ENCODE peak calls at places on chromosomes 6 and 20, in six cellular contexts. V is effector memory CD4-positive, alpha-beta T cell; T is body of pancreas; Q is CD4-positive, alpha-beta T cell; O is left ventricle myocardium inferior; L is hepatocyte. U is an unnamed sample. For H3K9me3, the result is how much of the 10 kb centered on the place peaks cover.

GRCh38 chr6:55578537-55579363 is at the start of gene HMGCLL1:
- DNase-seq in V (no peak), T (peak), Q (no peak), O (peak), L (peak), U (peak)

GRCh38 chr6:142152731-142153130 is 5.7 kb downstream of the VTA1 start:
- DNase-seq in V (no peak), T (no peak), Q (no peak), O (no peak), L (no peak), U (no peak)

GRCh38 chr6:121932071-121933009 is 467.1 kb upstream of the HSF2 start:
- DNase-seq in V (no peak), T (no peak), Q (no peak), O (peak), L (peak), U (peak)

GRCh38 chr6:116072368-116072767 is 11.7 kb upstream of the FRK start:
- DNase-seq in V (no peak), T (no peak), Q (no peak), O (no peak), L (peak), U (no peak)

GRCh38 chr6:110980227-110980626 is 1.6 kb upstream of the RPF2 start:
- DNase-seq in V (no peak), T (no peak), Q (no peak), O (no peak), L (no peak), U (no peak)

GRCh38 chr6:108995296-108995695 is 99.3 kb downstream of the SESN1 start:
- DNase-seq in V (no peak), T (no peak), Q (no peak), O (no peak), L (no peak), U (no peak)

GRCh38 chr6:3389390-3390167 is 67.3 kb downstream of the SLC22A23 start:
- DNase-seq in V (no peak), T (no peak), Q (no peak), O (peak), L (no peak), U (no peak)

GRCh38 chr6:113860165-113860955 is 3.2 kb downstream of the MARCKS start:
- DNase-seq in V (no peak), T (peak), Q (no peak), O (peak), L (peak), U (peak)

GRCh38 chr6:158849899-158850806 is 31.0 kb upstream of the EZR start:
- DNase-seq in V (peak), T (no peak), Q (peak), O (no peak), L (peak), U (peak)

GRCh38 chr6:169709293-169709692 is 7.4 kb downstream of the C6orf120 start:
- DNase-seq in V (no peak), T (no peak), Q (no peak), O (no peak), L (no peak), U (no peak)

GRCh38 chr6:31785475-31785874 is 8.3 kb upstream of the VWA7 start:
- DNase-seq in V (no peak), T (no peak), Q (no peak), O (no peak), L (no peak), U (no peak)

GRCh38 chr6:143721642-143722041 is 43.9 kb downstream of the PHACTR2 start:
- DNase-seq in V (no peak), T (no peak), Q (no peak), O (no peak), L (no peak), U (no peak)

GRCh38 chr20:48695255-48695654 is 132.5 kb downstream of the PREX1 start:
- DNase-seq in V (no peak), T (no peak), Q (no peak), O (no peak), L (peak), U (peak)

GRCh38 chr6:156396791-156397418 is 380.3 kb upstream of the ARID1B start:
- DNase-seq in V (no peak), T (no peak), Q (peak), O (no peak), L (no peak), U (no peak)

GRCh38 chr6:128725271-128726233 is 157.4 kb upstream of the LAMA2 start:
- DNase-seq in V (no peak), T (peak), Q (no peak), O (no peak), L (peak), U (peak)

GRCh38 chr6:156780117-156780641 is 3.0 kb downstream of the ARID1B start:
- DNase-seq in V (peak), T (peak), Q (peak), O (no peak), L (peak), U (peak)

GRCh38 chr6:126063512-126064146 is 77.3 kb downstream of the TRMT11 start:
- DNase-seq in V (no peak), T (no peak), Q (no peak), O (no peak), L (peak), U (no peak)

GRCh38 chr6:31730631-31731086 is 1.6 kb upstream of the DDAH2 start:
- DNase-seq in V (no peak), T (no peak), Q (no peak), O (no peak), L (no peak), U (no peak)

GRCh38 chr6:87155920-87156600 is 695 bp downstream of the ZNF292 start:
- DNase-seq in V (peak), T (peak), Q (peak), O (peak), L (peak), U (peak)

GRCh38 chr6:87029711-87030314 is 65.1 kb downstream of the CGA start:
- DNase-seq in V (no peak), T (no peak), Q (no peak), O (no peak), L (peak), U (peak)

GRCh38 chr20:52226370-52226769 is 34.8 kb upstream of the ZFP64 start:
- DNase-seq in V (no peak), T (no peak), Q (no peak), O (no peak), L (peak), U (no peak)

GRCh38 chr20:63775096-63775978 is 35.8 kb downstream of the SLC2A4RG start:
- DNase-seq in V (no peak), T (no peak), Q (peak), O (no peak), L (peak), U (peak)

GRCh38 chr6:157326979-157327378 is 3.7 kb upstream of the TMEM242 start:
- DNase-seq in V (no peak), T (no peak), Q (no peak), O (no peak), L (no peak), U (no peak)

GRCh38 chr6:33689879-33690278 is 21.6 kb downstream of the UQCC2 start:
- DNase-seq in V (no peak), T (no peak), Q (no peak), O (no peak), L (no peak), U (no peak)

GRCh38 chr6:170033666-170034065 is 257.2 kb downstream of the DLL1 start:
- DNase-seq in V (no peak), T (peak), Q (no peak), O (no peak), L (no peak), U (no peak)

GRCh38 chr6:6008648-6009421 is 2.1 kb upstream of the NRN1 start:
- DNase-seq in V (no peak), T (peak), Q (peak), O (peak), L (peak), U (peak)

GRCh38 chr6:128739112-128739511 is 143.8 kb upstream of the LAMA2 start:
- DNase-seq in V (no peak), T (no peak), Q (no peak), O (no peak), L (no peak), U (no peak)

GRCh38 chr20:21352703-21353102 is 44.6 kb downstream of the NKX2-4 start:
- DNase-seq in V (no peak), T (no peak), Q (no peak), O (no peak), L (no peak), U (peak)

GRCh38 chr6:63663147-63663877 is 27.7 kb downstream of the PHF3 start:
- DNase-seq in V (no peak), T (no peak), Q (no peak), O (no peak), L (peak), U (peak)

GRCh38 chr6:155452576-155452975 is 3.1 kb downstream of the NOX3 start:
- DNase-seq in V (no peak), T (no peak), Q (no peak), O (no peak), L (no peak), U (no peak)

GRCh38 chr6:34447915-34448314 is 18.0 kb upstream of the PACSIN1 start:
- DNase-seq in V (no peak), T (no peak), Q (no peak), O (no peak), L (no peak), U (peak)

GRCh38 chr6:40894962-40895799 is 143.8 kb downstream of the UNC5CL start:
- DNase-seq in V (no peak), T (peak), Q (no peak), O (peak), L (peak), U (peak)

GRCh38 chr6:30725713-30726505 is 5.8 kb downstream of the TUBB start:
- DNase-seq in V (no peak), T (no peak), Q (no peak), O (no peak), L (no peak), U (no peak)

GRCh38 chr6:107402533-107402932 is 56.8 kb downstream of the PDSS2 start:
- DNase-seq in V (no peak), T (no peak), Q (no peak), O (no peak), L (no peak), U (no peak)
- H3K9me3 ChIP-seq in V (under half), T (under half), Q (under half), O (under half), L (under half), U (under half)

GRCh38 chr6:21731411-21732031 is 138.0 kb downstream of the SOX4 start:
- DNase-seq in V (no peak), T (peak), Q (no peak), O (no peak), L (no peak), U (peak)
- H3K27ac ChIP-seq in V (no peak), T (peak), Q (no peak), O (no peak), L (no peak), U (no peak)

GRCh38 chr6:148653138-148653776 is 93.6 kb upstream of the UST start:
- DNase-seq in V (no peak), T (no peak), Q (no peak), O (no peak), L (no peak), U (peak)

GRCh38 chr6:148650941-148651540 is 95.8 kb upstream of the UST start:
- DNase-seq in V (no peak), T (no peak), Q (no peak), O (no peak), L (no peak), U (peak)

GRCh38 chr6:148649454-148649963 is 97.3 kb upstream of the UST start:
- DNase-seq in V (no peak), T (no peak), Q (no peak), O (no peak), L (no peak), U (no peak)

GRCh38 chr6:148648754-148649453 is 97.9 kb upstream of the UST start:
- DNase-seq in V (no peak), T (no peak), Q (no peak), O (no peak), L (no peak), U (no peak)
- H3K9me3 ChIP-seq in V (under half), T (under half), Q (under half), O (under half), L (under half), U (under half)

GRCh38 chr6:28336284-28337024 is 506 bp upstream of the ZSCAN31 start:
- DNase-seq in V (no peak), T (peak), Q (no peak), O (no peak), L (peak), U (peak)
- H3K27ac ChIP-seq in V (peak), T (peak), Q (peak), O (peak), L (peak), U (peak)

DNA sequence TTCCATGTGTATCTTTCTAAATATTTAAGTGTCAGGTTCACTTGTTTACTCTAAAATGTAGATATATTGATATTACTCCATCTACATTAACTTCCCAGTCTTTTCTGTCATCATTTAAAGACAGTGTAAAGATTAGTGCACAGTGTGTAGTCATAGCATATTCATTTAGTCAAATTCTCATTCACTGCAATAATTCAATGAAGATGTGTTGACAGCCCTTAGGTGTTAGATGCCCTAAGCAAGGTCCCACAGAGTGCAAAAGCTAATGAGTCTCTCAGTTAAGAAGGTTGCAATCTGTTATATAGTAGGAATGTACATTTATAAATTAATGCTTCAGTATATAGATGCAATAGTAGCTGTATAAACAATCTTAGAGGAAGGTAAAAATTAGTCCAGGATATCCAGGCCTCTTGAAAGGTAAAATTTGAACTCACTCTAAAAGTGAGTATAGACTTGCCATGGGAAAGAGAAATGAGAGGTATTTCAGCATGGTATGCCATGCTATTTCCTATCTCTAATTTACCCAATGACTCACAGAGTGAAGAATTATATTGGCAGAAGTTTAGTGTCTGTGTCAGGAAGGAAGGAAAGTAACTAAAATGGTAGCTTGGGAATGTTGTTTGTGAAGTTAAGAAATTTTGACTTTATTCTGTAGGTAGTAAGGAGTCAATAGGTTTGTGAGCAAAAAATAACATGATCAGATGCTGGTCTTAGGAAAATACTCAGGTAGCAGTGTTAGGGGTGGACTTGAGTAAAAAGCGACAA is 969.9 kb upstream of the CITED2 start:
- DNase-seq in V (no peak), T (no peak), Q (no peak), O (no peak), L (no peak), U (no peak)
- H3K9me3 ChIP-seq in V (under half), T (under half), Q (under half), O (under half), L (under half), U (under half)

GRCh38 chr6:35483892-35484645 is 12.8 kb downstream of the TEAD3 start:
- DNase-seq in V (no peak), T (no peak), Q (no peak), O (no peak), L (no peak), U (no peak)

GRCh38 chr6:35487653-35488516 is 9.0 kb downstream of the TEAD3 start:
- DNase-seq in V (no peak), T (no peak), Q (no peak), O (peak), L (peak), U (peak)

GRCh38 chr6:35484921-35485392 is 11.9 kb downstream of the TEAD3 start:
- DNase-seq in V (no peak), T (no peak), Q (no peak), O (no peak), L (no peak), U (no peak)

GRCh38 chr6:35485402-35485877 is 11.4 kb downstream of the TEAD3 start:
- DNase-seq in V (no peak), T (no peak), Q (no peak), O (no peak), L (peak), U (peak)

DNA sequence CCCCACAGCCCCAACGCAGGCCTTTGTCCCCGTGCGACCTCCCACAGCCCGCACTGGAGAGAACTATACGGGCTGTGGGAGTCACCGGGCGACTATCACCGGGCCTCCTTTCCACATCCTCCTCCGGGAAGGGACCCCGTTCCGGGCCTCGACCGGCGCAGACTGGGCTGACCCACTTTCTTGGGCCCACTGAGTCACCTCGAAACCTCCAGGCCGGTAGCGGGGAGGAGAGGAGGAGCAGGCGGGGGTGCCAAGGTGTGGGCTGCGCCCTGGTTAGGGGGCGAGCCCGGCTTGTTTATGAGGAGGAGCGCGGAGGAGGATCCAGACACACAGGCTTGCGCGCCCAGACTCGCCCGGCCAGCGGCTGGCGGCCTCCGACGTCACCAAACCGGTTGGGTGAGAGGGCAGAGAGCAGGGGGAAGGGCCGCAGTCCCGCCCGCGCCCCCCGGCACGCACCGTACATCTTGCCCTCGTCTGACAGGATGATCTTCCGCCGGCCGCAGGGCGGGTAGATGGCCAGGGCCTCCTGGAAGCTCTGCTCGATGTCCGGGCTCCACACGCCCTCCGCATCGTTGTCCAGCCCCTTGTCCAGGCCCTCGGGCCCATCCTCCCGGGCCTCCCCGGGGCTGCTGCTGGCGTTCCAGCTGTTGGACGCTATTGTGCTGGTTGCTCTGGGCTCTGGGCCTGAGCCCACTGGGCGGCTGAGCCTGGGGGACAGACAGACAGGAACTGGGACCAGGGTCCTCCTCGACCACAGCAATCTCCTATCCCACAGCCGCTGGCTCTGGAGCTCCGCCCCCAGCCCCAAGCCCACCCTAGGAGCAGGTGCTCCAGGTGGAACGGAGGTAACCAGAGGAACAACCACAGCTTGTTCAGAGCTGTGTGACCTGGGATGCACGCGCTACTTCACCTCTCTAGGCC is 10.6 kb downstream of the TEAD3 start:
- DNase-seq in V (no peak), T (peak), Q (no peak), O (peak), L (peak), U (peak)
- H3K27ac ChIP-seq in V (no peak), T (peak), Q (no peak), O (peak), L (peak), U (peak)

DNA sequence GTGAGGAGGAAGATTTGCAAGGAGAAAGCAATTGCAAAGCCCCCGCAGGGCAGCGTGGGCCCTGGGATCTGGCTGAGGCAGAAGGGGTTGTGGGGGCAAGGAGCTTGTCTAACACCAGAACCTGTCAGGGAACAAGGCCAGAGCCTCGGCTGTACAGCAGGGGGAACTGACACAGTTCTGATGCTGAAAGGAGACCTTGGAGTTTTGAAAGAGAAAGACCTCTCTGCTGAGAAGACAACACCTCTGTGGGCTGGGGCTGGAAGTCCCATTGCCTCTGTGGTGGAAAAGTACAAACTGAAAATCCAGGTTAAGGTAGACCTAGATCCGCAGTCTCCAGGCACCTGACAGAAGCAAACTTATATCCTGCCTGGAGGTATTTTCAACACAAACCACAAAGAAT is 86.9 kb upstream of the CST7 start:
- DNase-seq in V (no peak), T (no peak), Q (no peak), O (no peak), L (no peak), U (no peak)
- H3K9me3 ChIP-seq in V (under half), T (under half), Q (under half), O (under half), L (under half), U (under half)

U was measured in cardiac muscle cell.